ENCODE peak calls at places on chromosomes 12 and 14, in nine cellular contexts. One of them, this sample, is unnamed.

GRCh38 chr12:65014504-65015271 is 106.4 kb downstream of the WIF1 start:
- DNase-seq in GM18507: no peak
- DNase-seq in activated naive CD8-positive, alpha-beta T cell treated with anti-CD3 and anti-CD28 coated beads for 36 hours: no peak
- DNase-seq in pancreas: no peak
- DNase-seq in cardiac fibroblast: no peak
- DNase-seq in Right ventricle myocardium superior: no peak
- DNase-seq in kidney glomerular epithelial cell: no peak
- DNase-seq in stimulated activated CD4-positive, alpha-beta T cell treated with anti-CD3 and anti-CD28 coated beads, Interleukin-4, amount 100 ng/mL, for 48 hours: no peak
- DNase-seq in Peyer's patch: no peak
- DNase-seq in this sample: no peak

GRCh38 chr12:52141306-52141705 is 50.5 kb downstream of the KRT80 start:
- DNase-seq in GM18507: no peak
- DNase-seq in activated naive CD8-positive, alpha-beta T cell treated with anti-CD3 and anti-CD28 coated beads for 36 hours: no peak
- DNase-seq in pancreas: no peak
- DNase-seq in cardiac fibroblast: no peak
- DNase-seq in Right ventricle myocardium superior: no peak
- DNase-seq in kidney glomerular epithelial cell: no peak
- DNase-seq in stimulated activated CD4-positive, alpha-beta T cell treated with anti-CD3 and anti-CD28 coated beads, Interleukin-4, amount 100 ng/mL, for 48 hours: no peak
- DNase-seq in Peyer's patch: no peak
- DNase-seq in this sample: no peak

GRCh38 chr12:113873741-113874140 is 92.4 kb downstream of the RBM19 start:
- DNase-seq in GM18507: no peak
- DNase-seq in activated naive CD8-positive, alpha-beta T cell treated with anti-CD3 and anti-CD28 coated beads for 36 hours: no peak
- DNase-seq in pancreas: no peak
- DNase-seq in cardiac fibroblast: no peak
- DNase-seq in Right ventricle myocardium superior: no peak
- DNase-seq in kidney glomerular epithelial cell: no peak
- DNase-seq in stimulated activated CD4-positive, alpha-beta T cell treated with anti-CD3 and anti-CD28 coated beads, Interleukin-4, amount 100 ng/mL, for 48 hours: no peak
- DNase-seq in Peyer's patch: no peak
- DNase-seq in this sample: no peak

GRCh38 chr12:69415471-69416275 is 54.5 kb upstream of the FRS2 start:
- DNase-seq in GM18507: no peak
- DNase-seq in activated naive CD8-positive, alpha-beta T cell treated with anti-CD3 and anti-CD28 coated beads for 36 hours: peak
- DNase-seq in pancreas: peak
- DNase-seq in cardiac fibroblast: peak
- DNase-seq in Right ventricle myocardium superior: peak
- DNase-seq in kidney glomerular epithelial cell: peak
- DNase-seq in stimulated activated CD4-positive, alpha-beta T cell treated with anti-CD3 and anti-CD28 coated beads, Interleukin-4, amount 100 ng/mL, for 48 hours: no peak
- DNase-seq in Peyer's patch: peak
- DNase-seq in this sample: peak

GRCh38 chr14:77790566-77791224 is 9.2 kb upstream of the ADCK1 start:
- DNase-seq in GM18507: no peak
- DNase-seq in activated naive CD8-positive, alpha-beta T cell treated with anti-CD3 and anti-CD28 coated beads for 36 hours: no peak
- DNase-seq in pancreas: no peak
- DNase-seq in cardiac fibroblast: no peak
- DNase-seq in Right ventricle myocardium superior: no peak
- DNase-seq in kidney glomerular epithelial cell: no peak
- DNase-seq in stimulated activated CD4-positive, alpha-beta T cell treated with anti-CD3 and anti-CD28 coated beads, Interleukin-4, amount 100 ng/mL, for 48 hours: no peak
- DNase-seq in Peyer's patch: no peak
- DNase-seq in this sample: no peak

GRCh38 chr14:23551266-23552028 is at the start of gene ZFHX2:
- DNase-seq in GM18507: peak
- DNase-seq in activated naive CD8-positive, alpha-beta T cell treated with anti-CD3 and anti-CD28 coated beads for 36 hours: peak
- DNase-seq in pancreas: peak
- DNase-seq in cardiac fibroblast: peak
- DNase-seq in Right ventricle myocardium superior: peak
- DNase-seq in kidney glomerular epithelial cell: peak
- DNase-seq in stimulated activated CD4-positive, alpha-beta T cell treated with anti-CD3 and anti-CD28 coated beads, Interleukin-4, amount 100 ng/mL, for 48 hours: peak
- DNase-seq in Peyer's patch: peak
- DNase-seq in this sample: peak

GRCh38 chr12:131025939-131026702 is 72.4 kb downstream of the ADGRD1 start:
- DNase-seq in GM18507: no peak
- DNase-seq in activated naive CD8-positive, alpha-beta T cell treated with anti-CD3 and anti-CD28 coated beads for 36 hours: no peak
- DNase-seq in pancreas: no peak
- DNase-seq in cardiac fibroblast: no peak
- DNase-seq in Right ventricle myocardium superior: no peak
- DNase-seq in kidney glomerular epithelial cell: no peak
- DNase-seq in stimulated activated CD4-positive, alpha-beta T cell treated with anti-CD3 and anti-CD28 coated beads, Interleukin-4, amount 100 ng/mL, for 48 hours: no peak
- DNase-seq in Peyer's patch: no peak
- DNase-seq in this sample: no peak

GRCh38 chr12:728781-729180 is 23.6 kb upstream of the WNK1 start:
- DNase-seq in GM18507: no peak
- DNase-seq in activated naive CD8-positive, alpha-beta T cell treated with anti-CD3 and anti-CD28 coated beads for 36 hours: no peak
- DNase-seq in pancreas: no peak
- DNase-seq in cardiac fibroblast: no peak
- DNase-seq in Right ventricle myocardium superior: no peak
- DNase-seq in kidney glomerular epithelial cell: no peak
- DNase-seq in stimulated activated CD4-positive, alpha-beta T cell treated with anti-CD3 and anti-CD28 coated beads, Interleukin-4, amount 100 ng/mL, for 48 hours: no peak
- DNase-seq in Peyer's patch: no peak
- DNase-seq in this sample: no peak